ENCODE peak calls at places on chromosomes 1 and 21, in four cellular contexts. U is GM04504; A is activated CD4-positive, alpha-beta T cell treated with anti-CD3 and anti-CD28 coated beads, Interleukin-2, amount 50 U/mL, for 48 hours; W is endothelial cell. Z is an unnamed sample.
A peak's percentile ranks its signal among the peaks of the same experiment; 100 is the strongest.

GRCh38 chr1:48572632-48573258 is 100.7 kb upstream of the SPATA6 start:
- DNase-seq in U (peak; percentile 4), W (peak; percentile 78), A (peak; percentile 2), Z (peak; percentile 2)

GRCh38 chr1:910881-911721 is 12.6 kb upstream of the SAMD11 start:
- DNase-seq in W (peak; percentile 2), A (no peak), U (no peak), Z (no peak)

GRCh38 chr1:22681564-22682276 is 28.7 kb downstream of the C1QB start:
- DNase-seq in U (no peak), A (no peak), W (no peak), Z (no peak)

GRCh38 chr1:94648225-94649007 is 106.9 kb upstream of the F3 start:
- DNase-seq in A (no peak), U (peak; percentile 95), W (no peak), Z (peak; percentile 97)

GRCh38 chr21:43343095-43343991 is 83.6 kb downstream of the SIK1 start:
- DNase-seq in W (no peak), U (no peak), A (no peak), Z (no peak)

GRCh38 chr21:32134441-32135159 is 144.2 kb downstream of the MIS18A start:
- DNase-seq in W (no peak), A (no peak), U (no peak), Z (no peak)

GRCh38 chr1:209746469-209747269 is 9.2 kb upstream of the TRAF3IP3 start:
- DNase-seq in A (no peak), U (no peak), W (no peak), Z (no peak)

GRCh38 chr1:199029855-199030254 is 391.0 kb downstream of the PTPRC start:
- DNase-seq in A (no peak), W (no peak), U (no peak), Z (no peak)

GRCh38 chr21:44727757-44728156 is 16.4 kb upstream of the TSPEAR start:
- DNase-seq in A (no peak), U (no peak), W (no peak), Z (no peak)

GRCh38 chr1:160858127-160858909 is 4.4 kb downstream of the CD244 start:
- DNase-seq in W (no peak), A (no peak), U (no peak), Z (no peak)

GRCh38 chr1:230204852-230205251 is 137.8 kb downstream of the GALNT2 start:
- DNase-seq in W (no peak), A (no peak), U (no peak), Z (no peak)

GRCh38 chr1:228037401-228038386 is 30.9 kb downstream of the WNT3A start:
- DNase-seq in U (no peak), W (peak; percentile 34), A (peak; percentile 45), Z (no peak)

GRCh38 chr1:186559601-186560116 is 98.7 kb upstream of the PDC start:
- DNase-seq in A (no peak), U (no peak), W (no peak), Z (no peak)

GRCh38 chr1:15167386-15167785 is 13.8 kb downstream of the TMEM51 start:
- DNase-seq in A (no peak), U (no peak), W (no peak), Z (no peak)

GRCh38 chr1:15094056-15094455 is 59.5 kb upstream of the TMEM51 start:
- DNase-seq in W (no peak), A (no peak), U (no peak), Z (no peak)

GRCh38 chr21:45032977-45033705 is 41.2 kb upstream of the ADARB1 start:
- DNase-seq in A (no peak), W (no peak), U (no peak), Z (no peak)

GRCh38 chr1:64161347-64162080 is 41.9 kb upstream of the UBE2U start:
- DNase-seq in U (no peak), A (no peak), W (no peak), Z (peak; percentile 63)

GRCh38 chr1:8816831-8817412 is 518 bp downstream of the RERE start:
- DNase-seq in U (no peak), A (peak; percentile 24), W (peak; percentile 26), Z (no peak)

GRCh38 chr1:210251680-210252490 is 19.3 kb downstream of the SERTAD4 start:
- DNase-seq in U (no peak), W (peak; percentile 18), A (no peak), Z (no peak)

GRCh38 chr1:235843458-235843857 is 23.2 kb downstream of the LYST start:
- DNase-seq in U (no peak), A (no peak), W (no peak), Z (no peak)

GRCh38 chr21:38861989-38862683 is 56.4 kb downstream of the ETS2 start:
- DNase-seq in A (no peak), W (no peak), U (no peak), Z (no peak)

GRCh38 chr1:43982798-43983197 is 3.8 kb downstream of the B4GALT2 start:
- DNase-seq in U (no peak), W (no peak), A (no peak), Z (no peak)